ENCODE peak calls at places on chromosome 16, in seven cellular contexts. J is effector memory CD8-positive, alpha-beta T cell; X is iris pigment epithelial cell; W is fibroblast of the conjunctiva; F is activated CD4-positive, alpha-beta T cell treated with anti-CD3 and anti-CD28 coated beads, Interleukin-2, amount 10 ng/mL, durations not matched to agents 7 days and 5 days; I is heart left ventricle; Z is WTC11. S is an unnamed sample.

GRCh38 chr16:78715673-78716072 is 616.2 kb downstream of the WWOX start:
- DNase-seq in J (no peak), X (no peak), W (no peak), F (no peak), I (no peak), Z (no peak), S (no peak)

GRCh38 chr16:55506708-55507107 is 2.2 kb upstream of the LPCAT2 start:
- DNase-seq in J (no peak), X (no peak), W (no peak), F (no peak), I (no peak), Z (no peak), S (no peak)

GRCh38 chr16:77599793-77600415 is 122.4 kb upstream of the NUDT7 start:
- DNase-seq in J (no peak), X (peak), W (no peak), F (peak), I (no peak), Z (no peak), S (peak)

GRCh38 chr16:75402821-75403475 is 30.4 kb downstream of the CFDP1 start:
- DNase-seq in J (no peak), X (peak), W (peak), F (peak), I (no peak), Z (no peak), S (peak)

GRCh38 chr16:4935231-4935855 is 1.6 kb downstream of the PPL start:
- DNase-seq in J (no peak), X (no peak), W (peak), F (no peak), I (peak), Z (no peak), S (no peak)

GRCh38 chr16:11792404-11793260 is 4.4 kb downstream of the ZC3H7A start:
- DNase-seq in J (no peak), X (no peak), W (no peak), F (peak), I (peak), Z (no peak), S (no peak)

GRCh38 chr16:85152414-85153030 is 40.2 kb upstream of the CIBAR2 start:
- DNase-seq in J (no peak), X (no peak), W (no peak), F (no peak), I (no peak), Z (no peak), S (no peak)

GRCh38 chr16:71916397-71916920 is 21.1 kb downstream of the IST1 start:
- DNase-seq in J (no peak), X (peak), W (no peak), F (no peak), I (no peak), Z (no peak), S (no peak)

GRCh38 chr16:68444058-68444657 is 4.2 kb downstream of the SMPD3 start:
- DNase-seq in J (peak), X (peak), W (no peak), F (peak), I (no peak), Z (peak), S (no peak)

GRCh38 chr16:64481497-64481896 is 640.4 kb downstream of the CDH11 start:
- DNase-seq in J (no peak), X (no peak), W (no peak), F (no peak), I (no peak), Z (no peak), S (no peak)

GRCh38 chr16:31128711-31129567 is 6.6 kb downstream of the PRSS8 start:
- DNase-seq in J (no peak), X (no peak), W (no peak), F (no peak), I (no peak), Z (no peak), S (peak)

GRCh38 chr16:30009990-30010816 is 624 bp downstream of the DOC2A start:
- DNase-seq in J (no peak), X (no peak), W (no peak), F (no peak), I (peak), Z (no peak), S (no peak)

GRCh38 chr16:10765772-10766171 is 22.1 kb downstream of the NUBP1 start:
- DNase-seq in J (peak), X (no peak), W (no peak), F (no peak), I (no peak), Z (no peak), S (no peak)

GRCh38 chr16:67391424-67392300 is 1.6 kb downstream of the TPPP3 start:
- DNase-seq in J (no peak), X (no peak), W (no peak), F (no peak), I (no peak), Z (no peak), S (no peak)

GRCh38 chr16:89643769-89644300 is 13.7 kb downstream of the CHMP1A start:
- DNase-seq in J (no peak), X (no peak), W (no peak), F (no peak), I (no peak), Z (no peak), S (no peak)

GRCh38 chr16:3256876-3257465 is 538 bp upstream of the MEFV start:
- DNase-seq in J (no peak), X (peak), W (no peak), F (no peak), I (no peak), Z (no peak), S (no peak)

GRCh38 chr16:84341533-84342295 is 26.6 kb upstream of the ATP2C2 start:
- DNase-seq in J (no peak), X (no peak), W (no peak), F (no peak), I (no peak), Z (no peak), S (no peak)

GRCh38 chr16:57471209-57471608 is 8.7 kb downstream of the POLR2C start:
- DNase-seq in J (no peak), X (no peak), W (no peak), F (no peak), I (no peak), Z (no peak), S (no peak)

GRCh38 chr16:50322333-50322732 is 46.5 kb downstream of the BRD7 start:
- DNase-seq in J (no peak), X (no peak), W (no peak), F (no peak), I (no peak), Z (no peak), S (no peak)

GRCh38 chr16:67431805-67432476 is 1.0 kb downstream of the HSD11B2 start:
- DNase-seq in J (no peak), X (no peak), W (no peak), F (no peak), I (no peak), Z (peak), S (no peak)

GRCh38 chr16:72961863-72962262 is 86.1 kb downstream of the ZFHX3 start:
- DNase-seq in J (no peak), X (no peak), W (no peak), F (no peak), I (no peak), Z (no peak), S (no peak)

GRCh38 chr16:51164574-51164973 is 13.5 kb upstream of the SALL1 start:
- DNase-seq in J (no peak), X (no peak), W (no peak), F (no peak), I (no peak), Z (no peak), S (no peak)

GRCh38 chr16:86363836-86364618 is 146.3 kb upstream of the FOXF1 start:
- DNase-seq in J (no peak), X (no peak), W (no peak), F (no peak), I (no peak), Z (no peak), S (no peak)

GRCh38 chr16:51500306-51500705 is 349.2 kb upstream of the SALL1 start:
- DNase-seq in J (no peak), X (peak), W (no peak), F (no peak), I (no peak), Z (no peak), S (no peak)